ENCODE peak calls at places on chromosomes 11 and 22, in eight cellular contexts. W is cardiac muscle cell; P is A549; F is ovary; M is effector memory CD4-positive, alpha-beta T cell; B is AG04450; Z is CD4-positive, CD25-positive, alpha-beta regulatory T cell; C is breast epithelium. X is an unnamed sample. For H3K9me3, the result is how much of the 10 kb centered on the place peaks cover.

GRCh38 chr22:41417622-41418390 is 28.8 kb downstream of the TOB2 start:
- DNase-seq in W (no peak), P (no peak), F (peak), M (no peak), B (no peak), Z (no peak), C (peak), X (no peak)

GRCh38 chr22:49999901-50000586 is 12.5 kb downstream of the IL17REL start:
- DNase-seq in W (no peak), P (no peak), F (no peak), M (no peak), B (no peak), Z (no peak), C (no peak), X (no peak)

GRCh38 chr11:76830639-76831312 is 29.9 kb upstream of the ACER3 start:
- DNase-seq in W (no peak), P (no peak), F (no peak), M (no peak), B (no peak), Z (no peak), C (no peak), X (no peak)

GRCh38 chr11:2704356-2704755 is 4.6 kb upstream of the KCNQ1OT1 start:
- DNase-seq in W (no peak), P (no peak), F (no peak), M (no peak), B (no peak), Z (no peak), C (no peak), X (no peak)

GRCh38 chr11:46247664-46248063 is 29.8 kb upstream of the CREB3L1 start:
- DNase-seq in W (peak), P (peak), F (no peak), M (no peak), B (no peak), Z (no peak), C (no peak), X (no peak)

GRCh38 chr11:84558085-84558905 is 1068.8 kb downstream of the DLG2 start:
- DNase-seq in W (peak), P (peak), F (peak), M (no peak), B (peak), Z (no peak), C (no peak), X (no peak)

GRCh38 chr11:75245356-75246005 is 4.9 kb downstream of the TPBGL start:
- DNase-seq in W (peak), P (no peak), F (no peak), M (no peak), B (no peak), Z (no peak), C (no peak), X (no peak)

GRCh38 chr11:126246636-126247035 is 22.1 kb downstream of the SRPRA start:
- DNase-seq in W (no peak), P (no peak), F (no peak), M (no peak), B (no peak), Z (no peak), C (no peak), X (no peak)

GRCh38 chr11:93822359-93822758 is 28.1 kb downstream of the VSTM5 start:
- DNase-seq in W (no peak), P (no peak), F (no peak), M (no peak), B (no peak), Z (no peak), C (no peak), X (no peak)

GRCh38 chr22:44678245-44678979 is 23.6 kb upstream of the PRR5 start:
- DNase-seq in W (no peak), P (no peak), F (no peak), M (no peak), B (no peak), Z (no peak), C (no peak), X (no peak)

GRCh38 chr22:44678980-44679647 is 22.9 kb upstream of the PRR5 start:
- DNase-seq in W (no peak), P (no peak), F (no peak), M (no peak), B (no peak), Z (no peak), C (no peak), X (no peak)

GRCh38 chr22:44677299-44678244 is 24.4 kb upstream of the PRR5 start:
- DNase-seq in W (no peak), P (no peak), F (no peak), M (no peak), B (no peak), Z (no peak), C (no peak), X (no peak)

GRCh38 chr22:44680481-44680894 is 21.5 kb upstream of the PRR5 start:
- DNase-seq in W (peak), P (no peak), F (no peak), M (no peak), B (no peak), Z (no peak), C (no peak), X (no peak)

DNA sequence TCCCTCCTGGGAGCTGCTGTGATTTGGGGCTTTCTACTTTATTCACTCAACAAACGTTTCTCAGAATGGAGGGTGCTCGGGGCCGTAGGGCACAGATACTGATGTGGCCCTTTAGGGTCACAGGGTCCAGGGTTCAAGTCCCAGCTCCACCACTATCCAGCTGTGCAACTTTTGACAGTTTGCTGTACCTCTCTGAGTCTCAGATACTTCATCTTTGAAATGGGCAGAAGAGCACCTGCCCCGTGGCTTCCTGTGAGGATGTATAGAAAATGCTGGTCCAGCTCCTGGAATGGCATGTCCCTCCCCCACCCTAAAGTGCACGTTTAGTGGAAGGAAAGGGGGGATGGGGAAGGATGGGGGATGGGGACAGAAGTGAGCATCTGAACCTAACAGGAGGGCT is 21.9 kb upstream of the PRR5 start:
- DNase-seq in W (no peak), P (no peak), F (no peak), M (no peak), B (no peak), Z (no peak), C (no peak), X (no peak)
- H3K9me3 ChIP-seq in W (under half), P (under half), F (under half), M (under half), B (under half), Z (under half), C (under half), X (under half)

DNA sequence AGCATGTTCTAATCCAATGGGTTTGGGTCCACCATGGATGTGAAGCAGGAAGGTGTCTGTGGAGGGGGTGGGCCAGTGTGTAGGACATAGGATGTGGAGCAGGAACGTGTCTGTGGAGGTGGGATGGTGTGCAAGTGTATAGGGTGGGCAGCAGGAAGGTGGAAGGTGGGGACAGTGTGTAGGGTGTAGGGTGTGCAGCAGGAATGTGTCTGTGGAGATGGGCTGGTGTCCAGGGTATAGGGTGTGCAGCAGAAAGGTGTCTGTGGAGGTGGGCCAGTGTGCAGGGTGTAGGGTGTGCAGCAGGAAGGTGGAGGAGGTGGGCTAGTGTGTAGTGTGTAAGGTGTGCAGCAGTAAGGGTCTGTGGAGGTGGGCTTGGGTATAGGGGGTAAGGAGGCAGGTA is 1068.0 kb downstream of the NTM start:
- DNase-seq in W (no peak), P (no peak), F (no peak), M (no peak), B (no peak), Z (no peak), C (no peak), X (no peak)
- H3K9me3 ChIP-seq in W (under half), P (under half), F (under half), M (under half), B (under half), Z (under half), C (under half), X (under half)

GRCh38 chr11:67524480-67524808 is 1.2 kb upstream of the CABP2 start:
- DNase-seq in W (no peak), P (no peak), F (no peak), M (no peak), B (no peak), Z (no peak), C (no peak), X (no peak)

GRCh38 chr11:67522338-67522737 is 908 bp downstream of the CABP2 start:
- DNase-seq in W (no peak), P (no peak), F (no peak), M (no peak), B (no peak), Z (no peak), C (no peak), X (no peak)

GRCh38 chr11:67522844-67523555 is at the start of gene CABP2:
- DNase-seq in W (no peak), P (no peak), F (no peak), M (no peak), B (no peak), Z (no peak), C (no peak), X (no peak)

GRCh38 chr11:67521924-67522323 is 1.3 kb downstream of the CABP2 start:
- DNase-seq in W (no peak), P (no peak), F (no peak), M (no peak), B (no peak), Z (no peak), C (no peak), X (no peak)

GRCh38 chr11:67523556-67524479 is 572 bp upstream of the CABP2 start:
- DNase-seq in W (no peak), P (no peak), F (no peak), M (no peak), B (no peak), Z (no peak), C (no peak), X (no peak)
- H3K9me3 ChIP-seq in W (under half), P (under half), F (under half), M (under half), B (under half), Z (under half), C (under half), X (under half)

DNA sequence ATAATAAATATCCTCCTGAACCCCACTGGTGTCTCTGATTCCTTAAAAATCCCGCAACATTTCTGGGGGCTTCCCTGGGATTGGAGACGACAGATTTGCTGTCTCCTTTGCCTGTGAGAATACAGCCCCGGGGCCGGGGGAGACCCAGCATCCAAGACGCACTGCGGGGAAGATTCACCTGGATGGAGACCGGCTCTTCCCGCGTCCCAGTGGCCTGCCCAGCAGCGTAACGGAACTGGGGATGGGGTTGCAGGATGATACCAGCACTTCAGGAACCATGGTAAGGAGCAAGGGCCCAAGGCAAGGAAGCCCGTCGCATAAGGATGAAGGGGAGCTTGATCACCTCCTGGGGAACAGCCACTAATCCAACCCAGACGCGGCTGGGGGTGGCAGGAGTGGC is 53.3 kb upstream of the OR4C15 start:
- DNase-seq in W (no peak), P (no peak), F (no peak), M (no peak), B (no peak), Z (no peak), C (no peak), X (no peak)
- H3K9me3 ChIP-seq in W (under half), P (under half), F (under half), M (under half), B (under half), Z (under half), C (under half), X (under half)